ENCODE peak calls at places on chromosomes 6 and 20, in six cellular contexts. F, R, D, P, J and Z are unnamed samples.
A peak's percentile ranks its signal among the peaks of the same experiment; 100 is the strongest.

GRCh38 chr6:139474145-139475108 is 100.0 kb upstream of the CITED2 start:
- DNase-seq in F (no peak), R (peak; percentile 29), D (no peak), P (no peak), J (no peak), Z (peak; percentile 24)

GRCh38 chr6:156564128-156564806 is 212.9 kb upstream of the ARID1B start:
- DNase-seq in F (no peak), R (peak; percentile 53), D (peak; percentile 92), P (peak; percentile 34), J (peak; percentile 74), Z (peak; percentile 82)

GRCh38 chr6:55578537-55579363 is at the start of gene HMGCLL1:
- DNase-seq in F (no peak), R (peak; percentile 8), D (peak; percentile 87), P (peak; percentile 2), J (peak; percentile 42), Z (peak; percentile 1)

GRCh38 chr6:76495909-76496308 is 423.4 kb upstream of the IMPG1 start:
- DNase-seq in F (no peak), R (no peak), D (no peak), P (no peak), J (no peak), Z (no peak)

GRCh38 chr6:161353208-161353613 is 79.3 kb upstream of the AGPAT4 start:
- DNase-seq in F (no peak), R (peak; percentile 21), D (no peak), P (no peak), J (no peak), Z (peak; percentile 14)

GRCh38 chr20:25082498-25082873 is 545 bp upstream of the VSX1 start:
- DNase-seq in F (no peak), R (no peak), D (no peak), P (no peak), J (no peak), Z (no peak)

GRCh38 chr6:119347466-119348307 is 1.9 kb downstream of the MAN1A1 start:
- DNase-seq in F (no peak), R (no peak), D (no peak), P (no peak), J (peak; percentile 81), Z (peak; percentile 14)

GRCh38 chr6:38173909-38174308 is 354.4 kb downstream of the ZFAND3 start:
- DNase-seq in F (no peak), R (no peak), D (no peak), P (no peak), J (no peak), Z (no peak)

GRCh38 chr6:125945378-125946141 is 11.0 kb upstream of the HINT3 start:
- DNase-seq in F (no peak), R (peak; percentile 83), D (no peak), P (no peak), J (no peak), Z (no peak)

GRCh38 chr6:72952808-72953630 is 272.3 kb downstream of the KHDC1L start:
- DNase-seq in F (no peak), R (peak; percentile 70), D (no peak), P (peak; percentile 23), J (no peak), Z (no peak)

GRCh38 chr20:57609086-57609841 is 11.0 kb downstream of the ZBP1 start:
- DNase-seq in F (no peak), R (no peak), D (no peak), P (no peak), J (peak; percentile 31), Z (no peak)

GRCh38 chr20:57600324-57601210 is 19.7 kb downstream of the ZBP1 start:
- DNase-seq in F (no peak), R (peak; percentile 5), D (no peak), P (no peak), J (no peak), Z (no peak)

GRCh38 chr6:148959008-148959407 is 212.2 kb downstream of the UST start:
- DNase-seq in F (no peak), R (no peak), D (no peak), P (no peak), J (no peak), Z (no peak)